ENCODE peak calls at places on chromosomes 3 and 15, in nine cellular contexts. D is H1, C is IMR-90, G is A549, N is kidney, V is SK-N-SH, A is heart right ventricle, W is astrocyte, J is sigmoid colon. B is an unnamed sample.

GRCh38 chr3:11551019-11551418 is 92.7 kb downstream of the VGLL4 start:
- DNase-seq in A (no peak), J (peak), G (no peak), V (no peak), C (no peak), W (no peak), N (peak), D (no peak), B (no peak)

GRCh38 chr15:62071711-62072308 is 5.0 kb downstream of the C2CD4A start:
- DNase-seq in C (peak), W (no peak), G (peak), A (no peak), V (peak), N (no peak), D (no peak), J (no peak), B (no peak)

GRCh38 chr3:188950832-188951489 is 220.8 kb upstream of the TPRG1 start:
- DNase-seq in D (no peak), G (peak), W (peak), A (peak), N (peak), C (peak), V (no peak), J (peak), B (no peak)

GRCh38 chr3:125150525-125151436 is 61.8 kb downstream of the SLC12A8 start:
- DNase-seq in A (no peak), V (peak), N (no peak), J (no peak), C (peak), G (peak), D (no peak), W (no peak), B (peak)

GRCh38 chr3:141236351-141236750 is 4.7 kb downstream of the PXYLP1 start:
- DNase-seq in W (no peak), D (no peak), V (no peak), C (no peak), G (no peak), N (no peak), J (no peak), A (no peak), B (no peak)

GRCh38 chr3:129226374-129226773 is 23.0 kb upstream of the COPG1 start:
- DNase-seq in A (peak), D (no peak), N (no peak), W (peak), J (peak), G (peak), V (peak), C (peak), B (no peak)

GRCh38 chr3:105997800-105998526 is 129.2 kb upstream of the CBLB start:
- DNase-seq in C (peak), J (no peak), A (no peak), G (peak), V (no peak), W (peak), D (no peak), N (no peak), B (no peak)

GRCh38 chr3:134699141-134699711 is 48.4 kb upstream of the KY start:
- DNase-seq in J (no peak), W (no peak), C (no peak), D (no peak), A (no peak), V (no peak), N (no peak), G (no peak), B (no peak)

GRCh38 chr15:93965491-93965890 is 265.9 kb upstream of the MCTP2 start:
- DNase-seq in D (no peak), N (no peak), A (no peak), W (no peak), G (no peak), J (no peak), C (no peak), V (no peak), B (no peak)

GRCh38 chr3:50518441-50518840 is 15.0 kb upstream of the CACNA2D2 start:
- DNase-seq in G (no peak), D (no peak), C (no peak), V (no peak), J (no peak), N (no peak), W (no peak), A (no peak), B (no peak)

GRCh38 chr3:107710851-107711250 is 188.1 kb downstream of the BBX start:
- DNase-seq in N (no peak), W (peak), V (no peak), G (peak), A (peak), J (peak), D (no peak), C (peak), B (no peak)

GRCh38 chr3:186162221-186162620 is 53.3 kb upstream of the ETV5 start:
- DNase-seq in A (peak), N (no peak), V (no peak), C (no peak), W (no peak), D (no peak), G (no peak), J (no peak), B (no peak)

GRCh38 chr3:32177702-32178198 is 60.7 kb upstream of the CMTM8 start:
- DNase-seq in N (no peak), V (peak), J (no peak), W (peak), G (peak), C (peak), A (peak), D (no peak), B (peak)

GRCh38 chr15:60469893-60470641 is 8.9 kb downstream of the ICE2 start:
- DNase-seq in D (no peak), G (peak), N (no peak), V (no peak), C (peak), J (no peak), W (no peak), A (no peak), B (no peak)

GRCh38 chr3:148642616-148643015 is 55.1 kb upstream of the AGTR1 start:
- DNase-seq in C (peak), W (peak), V (no peak), J (no peak), A (no peak), D (no peak), N (no peak), G (peak), B (no peak)

GRCh38 chr3:188396251-188396650 is 242.3 kb downstream of the LPP start:
- DNase-seq in A (no peak), G (no peak), D (no peak), J (no peak), C (no peak), V (no peak), N (no peak), W (no peak), B (no peak)

GRCh38 chr3:127820871-127821853 is 1.2 kb downstream of the MGLL start:
- DNase-seq in C (peak), G (no peak), W (no peak), D (no peak), J (no peak), N (no peak), V (no peak), A (no peak), B (no peak)

GRCh38 chr3:108662141-108662738 is 72.7 kb downstream of the DZIP3 start:
- DNase-seq in C (peak), V (peak), W (peak), D (no peak), N (no peak), A (peak), G (peak), J (no peak), B (peak)

GRCh38 chr15:70215951-70216350 is 118.2 kb upstream of the TLE3 start:
- DNase-seq in A (no peak), J (no peak), V (no peak), W (no peak), C (no peak), G (no peak), N (no peak), D (no peak), B (no peak)

GRCh38 chr15:75195122-75195765 is 6.4 kb upstream of the C15orf39 start:
- DNase-seq in N (peak), D (no peak), W (no peak), V (peak), G (no peak), C (no peak), A (peak), J (no peak), B (peak)

GRCh38 chr15:45454825-45455224 is 67.7 kb downstream of the SLC30A4 start:
- DNase-seq in V (no peak), D (no peak), J (peak), W (peak), N (peak), G (peak), A (peak), C (peak), B (no peak)

GRCh38 chr3:123627673-123628670 is 43.1 kb upstream of the HACD2 start:
- DNase-seq in N (no peak), W (no peak), C (no peak), G (no peak), D (no peak), J (peak), A (peak), V (no peak), B (no peak)

GRCh38 chr15:75153084-75153483 is 48.6 kb upstream of the C15orf39 start:
- DNase-seq in G (peak), N (no peak), J (no peak), V (peak), W (peak), D (no peak), C (peak), A (no peak), B (no peak)

GRCh38 chr3:65979152-65979551 is 59.6 kb downstream of the MAGI1 start:
- DNase-seq in W (peak), G (no peak), A (peak), N (no peak), V (no peak), C (peak), D (no peak), J (no peak), B (no peak)

GRCh38 chr15:92011611-92012367 is 158.3 kb downstream of the SLCO3A1 start:
- DNase-seq in D (peak), V (no peak), W (peak), C (no peak), N (no peak), G (no peak), J (no peak), A (no peak), B (no peak)

GRCh38 chr3:42880601-42881451 is 5.1 kb upstream of the CYP8B1 start:
- DNase-seq in V (peak), A (peak), J (peak), C (peak), W (peak), N (peak), D (peak), G (peak), B (peak)

GRCh38 chr15:58517682-58518525 is 86.1 kb downstream of the LIPC start:
- DNase-seq in J (no peak), C (no peak), W (no peak), D (no peak), A (no peak), N (no peak), G (no peak), V (no peak), B (no peak)

GRCh38 chr3:100073049-100073422 is 41.3 kb downstream of the FILIP1L start:
- DNase-seq in C (no peak), N (no peak), J (no peak), V (no peak), W (no peak), G (no peak), A (no peak), D (no peak), B (no peak)

GRCh38 chr15:60095711-60096110 is 91.6 kb downstream of the FOXB1 start:
- DNase-seq in D (no peak), W (peak), J (no peak), A (no peak), N (no peak), V (no peak), C (peak), G (no peak), B (no peak)

GRCh38 chr3:183714622-183715021 is 17.0 kb downstream of the YEATS2 start:
- DNase-seq in D (no peak), A (no peak), V (no peak), J (no peak), G (no peak), C (no peak), W (no peak), N (no peak), B (no peak)

GRCh38 chr15:35933531-35933930 is 387.6 kb upstream of the DPH6 start:
- DNase-seq in C (no peak), D (no peak), J (no peak), W (no peak), N (no peak), V (no peak), G (no peak), A (no peak), B (no peak)

GRCh38 chr15:35929740-35930444 is 383.9 kb upstream of the DPH6 start:
- DNase-seq in C (no peak), D (no peak), N (no peak), J (no peak), V (no peak), W (no peak), A (no peak), G (no peak), B (no peak)

GRCh38 chr15:35934383-35935049 is 388.6 kb upstream of the DPH6 start:
- DNase-seq in J (no peak), D (no peak), G (no peak), N (no peak), W (no peak), C (no peak), V (no peak), A (no peak), B (no peak)

GRCh38 chr15:35932541-35932940 is 386.6 kb upstream of the DPH6 start:
- DNase-seq in W (no peak), N (no peak), A (no peak), J (no peak), G (no peak), D (no peak), C (peak), V (peak), B (no peak)

GRCh38 chr15:35931942-35932341 is 386.0 kb upstream of the DPH6 start:
- DNase-seq in G (no peak), J (no peak), N (no peak), C (no peak), A (no peak), D (no peak), W (no peak), V (no peak), B (no peak)
- H3K27ac ChIP-seq in G (no peak), J (no peak), N (no peak), C (no peak), A (no peak), D (no peak), W (no peak), V (peak), B (no peak)

DNA sequence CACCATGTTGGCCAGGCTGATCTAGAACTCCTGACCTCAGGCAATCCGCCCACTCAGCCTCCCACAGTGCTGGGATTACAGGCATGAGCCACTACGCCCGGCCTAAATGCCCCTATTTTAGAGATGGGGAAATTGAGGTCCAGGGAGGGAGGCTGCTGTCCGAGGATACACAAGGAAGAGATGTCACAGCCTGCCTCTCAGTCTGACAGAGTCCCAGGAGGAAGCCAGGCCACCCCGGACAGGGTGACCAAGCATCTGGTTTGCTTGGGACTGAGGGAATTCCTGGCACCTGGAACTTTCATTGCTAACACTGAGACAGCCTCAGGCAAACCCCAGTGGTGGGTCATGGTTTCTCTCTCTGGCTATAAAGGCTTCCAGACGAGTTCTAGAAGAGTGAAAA is 30.6 kb upstream of the ADAMTS7 start:
- DNase-seq in D (no peak), C (no peak), V (peak), J (no peak), G (no peak), A (no peak), W (no peak), N (peak), B (no peak)
- H3K4me3 ChIP-seq in D (no peak), C (no peak), V (no peak), J (no peak), G (no peak), A (no peak), W (no peak), N (no peak), B (no peak)

GRCh38 chr15:27855137-27855536 is 244.0 kb downstream of the OCA2 start:
- DNase-seq in W (no peak), N (no peak), V (no peak), G (no peak), J (no peak), C (no peak), A (no peak), D (no peak), B (no peak)
- TF ChIP-seq CTCF in W (no peak), N (no peak), V (no peak), G (no peak), J (no peak), C (no peak), A (no peak), D (peak), B (no peak)

GRCh38 chr15:85025516-85026279 is 44.0 kb downstream of the PDE8A start:
- DNase-seq in J (no peak), D (no peak), G (no peak), C (no peak), A (no peak), V (no peak), W (no peak), N (no peak), B (no peak)
- H3K27ac ChIP-seq in J (no peak), D (no peak), G (peak), C (no peak), A (no peak), V (peak), W (no peak), N (peak), B (no peak)

B was measured in WERI-Rb-1.